ENCODE peak calls at places on chromosomes 2 and 18, in five cellular contexts. E is neuronal stem cell, A is fibroblast of lung, V is DND-41, O is K562. P is an unnamed sample. For H3K9me3, the result is how much of the 10 kb centered on the place peaks cover.

GRCh38 chr18:573385-573784 is 6.8 kb upstream of the CETN1 start:
- DNase-seq in E (no peak), A (no peak), V (no peak), O (no peak), P (no peak)

GRCh38 chr2:230697676-230698075 is 15.0 kb upstream of the CAB39 start:
- DNase-seq in E (no peak), A (no peak), V (no peak), O (no peak), P (no peak)

GRCh38 chr2:221518937-221519635 is 53.0 kb downstream of the EPHA4 start:
- DNase-seq in E (no peak), A (no peak), V (no peak), O (no peak), P (peak)

GRCh38 chr18:35042389-35043066 is 1.3 kb downstream of the MAPRE2 start:
- DNase-seq in E (no peak), A (no peak), V (no peak), O (no peak), P (no peak)

GRCh38 chr2:10452334-10452733 is 4.2 kb upstream of the ODC1 start:
- DNase-seq in E (no peak), A (peak), V (no peak), O (no peak), P (peak)

GRCh38 chr2:127697482-127698180 is 3.7 kb upstream of the SFT2D3 start:
- DNase-seq in E (no peak), A (no peak), V (no peak), O (no peak), P (no peak)

GRCh38 chr2:145751634-145752033 is 1231.7 kb upstream of the ZEB2 start:
- DNase-seq in E (no peak), A (peak), V (no peak), O (peak), P (no peak)

GRCh38 chr2:223934870-223935269 is 10.3 kb downstream of the WDFY1 start:
- DNase-seq in E (no peak), A (no peak), V (no peak), O (no peak), P (no peak)

GRCh38 chr2:2769481-2770431 is 438.7 kb upstream of the MYT1L start:
- DNase-seq in E (no peak), A (no peak), V (no peak), O (no peak), P (peak)

GRCh38 chr18:6039055-6039454 is 143.7 kb upstream of the TMEM200C start:
- DNase-seq in E (no peak), A (peak), V (no peak), O (no peak), P (no peak)

GRCh38 chr2:119760237-119760807 is 600 bp downstream of the PTPN4 start:
- DNase-seq in E (no peak), A (no peak), V (no peak), O (no peak), P (peak)

GRCh38 chr18:79525556-79526467 is 130.1 kb downstream of the NFATC1 start:
- DNase-seq in E (no peak), A (no peak), V (no peak), O (no peak), P (no peak)

GRCh38 chr18:35971661-35972196 is 750 bp upstream of the RMP24 start:
- DNase-seq in E (no peak), A (no peak), V (no peak), O (no peak), P (no peak)

GRCh38 chr2:85525567-85525966 is 13.4 kb upstream of the MAT2A start:
- DNase-seq in E (no peak), A (no peak), V (no peak), O (no peak), P (no peak)
- H3K27ac ChIP-seq in E (no peak), A (no peak), V (no peak), O (no peak), P (no peak)

DNA sequence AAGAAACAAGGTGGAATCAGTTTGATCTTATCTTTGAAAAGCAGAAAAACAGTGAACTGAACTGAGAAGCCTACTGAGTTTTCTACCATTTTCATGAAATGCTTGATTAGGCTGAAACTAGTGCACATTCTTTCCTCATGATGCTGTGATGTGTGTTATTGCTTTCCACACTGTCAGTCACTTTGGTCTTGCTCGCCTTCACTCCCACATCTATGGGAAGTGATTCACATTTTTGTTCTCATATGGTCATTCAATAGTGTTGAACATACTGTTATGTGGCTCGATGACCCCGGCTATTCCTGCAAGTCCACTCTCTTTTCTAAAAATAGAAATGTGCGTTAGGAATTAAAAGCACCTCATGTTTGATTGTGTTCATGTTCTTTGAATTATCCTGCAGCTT is 129.7 kb downstream of the TGIF1 start:
- DNase-seq in E (no peak), A (peak), V (no peak), O (no peak), P (no peak)
- H3K9ac ChIP-seq in E (peak), A (no peak), V (no peak), O (no peak), P (no peak)

GRCh38 chr18:78496095-78496494 is 483.5 kb upstream of the SALL3 start:
- DNase-seq in E (no peak), A (no peak), V (no peak), O (no peak), P (no peak)

GRCh38 chr18:78492813-78493371 is 486.7 kb upstream of the SALL3 start:
- DNase-seq in E (no peak), A (no peak), V (no peak), O (no peak), P (no peak)

GRCh38 chr18:78494204-78494603 is 485.4 kb upstream of the SALL3 start:
- DNase-seq in E (no peak), A (no peak), V (no peak), O (no peak), P (no peak)

GRCh38 chr18:78495550-78495949 is 484.1 kb upstream of the SALL3 start:
- DNase-seq in E (no peak), A (no peak), V (no peak), O (no peak), P (no peak)

DNA sequence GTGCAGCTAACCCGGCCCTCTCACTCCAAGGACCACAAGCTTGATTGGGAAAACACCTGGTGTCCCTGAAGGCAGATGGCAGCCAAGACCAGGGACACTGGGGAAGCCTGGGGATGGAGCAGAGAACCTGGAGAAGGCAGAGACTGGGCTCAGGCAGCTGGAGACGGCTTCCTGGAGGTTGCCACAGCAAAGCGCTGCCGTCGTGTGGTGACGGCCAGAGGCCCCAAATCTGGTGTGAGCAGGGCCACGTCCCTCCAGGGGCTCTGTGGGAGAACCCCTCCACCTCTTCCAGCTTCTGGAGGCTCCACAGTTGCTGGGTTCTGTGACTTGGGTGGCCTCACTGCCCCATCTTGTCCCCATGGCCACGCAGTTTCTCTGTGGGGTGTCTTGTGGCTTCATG is 484.9 kb upstream of the SALL3 start:
- DNase-seq in E (no peak), A (no peak), V (no peak), O (no peak), P (no peak)
- H3K9me3 ChIP-seq in E (under half), A (under half), V (under half), O (under half), P (under half)

DNA sequence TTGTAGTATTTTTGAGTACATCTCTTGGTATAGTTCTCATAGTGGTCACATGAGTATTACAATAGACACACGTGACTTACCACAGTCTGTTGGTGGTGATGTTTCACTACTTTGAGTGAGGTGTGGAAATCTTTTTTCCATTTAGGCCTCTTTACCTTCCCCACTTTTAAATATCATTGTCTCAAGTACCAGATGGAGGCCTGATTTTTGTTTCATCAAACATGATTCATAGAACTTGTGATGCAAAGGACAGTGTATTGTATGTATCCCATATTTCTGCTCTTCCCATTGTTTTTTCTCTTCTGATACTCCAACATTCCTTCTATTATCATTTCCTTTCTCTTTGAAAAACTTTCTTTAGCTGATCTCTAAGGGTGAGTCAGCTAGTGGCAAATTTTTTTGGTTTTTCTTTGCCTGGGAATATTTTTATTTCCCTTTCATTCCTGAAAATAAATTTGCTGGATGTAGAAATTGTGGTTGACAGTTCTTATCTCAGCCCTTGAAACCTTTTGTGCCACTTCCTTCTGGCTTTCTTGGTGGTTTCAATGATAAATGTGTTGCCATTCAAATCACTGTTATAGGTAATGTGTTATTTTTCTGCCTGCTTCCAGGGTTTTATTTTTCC is 32.8 kb downstream of the RFX8 start:
- DNase-seq in E (no peak), A (peak), V (no peak), O (no peak), P (no peak)
- H3K27ac ChIP-seq in E (no peak), A (peak), V (peak), O (no peak), P (no peak)